ENCODE peak calls at places on chromosomes 3 and 15, in seven cellular contexts. P is Panc1; Y is HepG2; T is ACHN; A is activated T-cell treated with anti-CD3 and anti-CD28 coated beads for 48 hours; D is stimulated activated CD8-positive, alpha-beta memory T cell treated with anti-CD3 and anti-CD28 coated beads, Interleukin-7, amount 100 ng/mL, for 1 hour; W is psoas muscle. X is an unnamed sample.

GRCh38 chr3:29447946-29448632 is 167.2 kb downstream of the RBMS3 start:
- DNase-seq in Y (no peak), A (no peak), D (no peak), T (no peak), W (no peak), P (no peak), X (peak)

GRCh38 chr15:61654918-61655317 is 405.3 kb downstream of the VPS13C start:
- DNase-seq in A (no peak), W (peak), T (no peak), P (no peak), Y (no peak), D (no peak), X (no peak)

GRCh38 chr3:3447671-3448070 is 268.2 kb upstream of the CRBN start:
- DNase-seq in D (no peak), Y (no peak), A (no peak), T (no peak), P (no peak), W (no peak), X (no peak)

GRCh38 chr3:116483135-116483534 is 37.8 kb upstream of the LSAMP start:
- DNase-seq in P (no peak), W (no peak), Y (no peak), T (no peak), D (no peak), A (no peak), X (no peak)

GRCh38 chr3:3089017-3089416 is 21.2 kb downstream of the IL5RA start:
- DNase-seq in D (no peak), W (no peak), T (no peak), Y (no peak), P (no peak), A (no peak), X (no peak)

GRCh38 chr3:46896386-46896785 is 18.9 kb downstream of the PTH1R start:
- DNase-seq in P (no peak), W (peak), T (no peak), D (no peak), A (no peak), Y (no peak), X (no peak)

GRCh38 chr3:65886376-65886775 is 152.3 kb downstream of the MAGI1 start:
- DNase-seq in T (no peak), P (no peak), Y (no peak), D (no peak), W (no peak), A (no peak), X (no peak)

GRCh38 chr15:75832114-75832513 is 11.1 kb upstream of the UBE2Q2 start:
- DNase-seq in Y (no peak), A (no peak), W (no peak), P (no peak), D (no peak), T (no peak), X (no peak)

GRCh38 chr3:122245513-122246174 is 62.2 kb downstream of the CASR start:
- DNase-seq in D (no peak), T (peak), W (no peak), A (no peak), Y (no peak), P (no peak), X (no peak)

GRCh38 chr3:83926291-83926690 is 1032.5 kb upstream of the CADM2 start:
- DNase-seq in T (no peak), W (no peak), Y (no peak), A (no peak), P (no peak), D (no peak), X (no peak)

GRCh38 chr3:121411554-121411953 is 134.2 kb downstream of the POLQ start:
- DNase-seq in D (no peak), W (no peak), P (no peak), T (no peak), A (no peak), Y (no peak), X (no peak)

GRCh38 chr3:114057011-114057347 is 442 bp downstream of the QTRT2 start:
- DNase-seq in Y (no peak), D (no peak), W (no peak), P (no peak), A (no peak), T (no peak), X (no peak)

GRCh38 chr3:87798567-87798947 is 260.2 kb downstream of the CGGBP1 start:
- DNase-seq in A (no peak), T (no peak), Y (no peak), P (no peak), D (no peak), W (no peak), X (no peak)

GRCh38 chr3:152021951-152022461 is 148.6 kb downstream of the SUCNR1 start:
- DNase-seq in D (no peak), P (no peak), T (no peak), A (peak), Y (no peak), W (no peak), X (no peak)

GRCh38 chr3:112671930-112672715 is 31.2 kb upstream of the CCDC80 start:
- DNase-seq in T (peak), W (no peak), Y (no peak), P (no peak), A (no peak), D (no peak), X (no peak)

GRCh38 chr15:55494927-55495326 is 13.1 kb downstream of the DNAAF4 start:
- DNase-seq in P (no peak), A (no peak), T (no peak), D (no peak), Y (no peak), W (no peak), X (no peak)

GRCh38 chr3:56835626-56836025 is 33.9 kb upstream of the ARHGEF3 start:
- DNase-seq in Y (no peak), P (no peak), T (no peak), A (no peak), D (no peak), W (no peak), X (no peak)

GRCh38 chr15:69475769-69476358 is 23.2 kb downstream of the RPLP1 start:
- DNase-seq in W (peak), D (peak), P (peak), A (peak), T (peak), Y (peak), X (peak)

GRCh38 chr3:151305081-151305777 is 11.4 kb downstream of the GPR87 start:
- DNase-seq in A (no peak), D (no peak), P (no peak), Y (peak), W (peak), T (peak), X (no peak)

GRCh38 chr3:177491301-177492031 is 294.2 kb upstream of the TBL1XR1 start:
- DNase-seq in A (no peak), W (no peak), P (no peak), D (no peak), T (no peak), Y (no peak), X (peak)

GRCh38 chr3:107956991-107957467 is 133.8 kb downstream of the CD47 start:
- DNase-seq in T (no peak), P (no peak), A (no peak), D (no peak), W (peak), Y (no peak), X (peak)

GRCh38 chr15:47801522-47801921 is 84.2 kb downstream of the SEMA6D start:
- DNase-seq in D (no peak), W (no peak), P (no peak), Y (no peak), T (no peak), A (no peak), X (no peak)

GRCh38 chr3:122940628-122941086 is 86.9 kb downstream of the SEMA5B start:
- DNase-seq in Y (no peak), A (no peak), P (no peak), T (no peak), W (no peak), D (no peak), X (no peak)

GRCh38 chr15:25054329-25054728 is 99.5 kb downstream of the SNRPN start:
- DNase-seq in P (no peak), A (no peak), Y (no peak), D (no peak), T (no peak), W (no peak), X (no peak)

GRCh38 chr15:38647683-38648082 is 83.1 kb upstream of the RASGRP1 start:
- DNase-seq in Y (peak), T (peak), P (no peak), A (no peak), W (no peak), D (no peak), X (no peak)

GRCh38 chr3:102178817-102179216 is 256.0 kb upstream of the ZPLD1 start:
- DNase-seq in T (peak), Y (no peak), W (no peak), P (no peak), A (no peak), D (no peak), X (no peak)

GRCh38 chr3:151301787-151302186 is 14.8 kb downstream of the GPR87 start:
- DNase-seq in T (no peak), P (no peak), A (no peak), Y (no peak), D (no peak), W (no peak), X (no peak)

GRCh38 chr15:45980376-45980775 is 345.5 kb downstream of the SQOR start:
- DNase-seq in D (no peak), W (no peak), Y (no peak), A (no peak), P (no peak), T (no peak), X (no peak)

GRCh38 chr15:53312707-53313106 is 446.8 kb downstream of the WDR72 start:
- DNase-seq in A (no peak), Y (no peak), T (no peak), D (no peak), P (no peak), W (no peak), X (no peak)

GRCh38 chr15:85331666-85332261 is 48.6 kb upstream of the AKAP13 start:
- DNase-seq in T (no peak), D (no peak), W (no peak), P (peak), Y (no peak), A (no peak), X (no peak)

X was measured in pons.